ENCODE peak calls at places on chromosomes 5 and 9, in five cellular contexts. U is left cardiac atrium, D is fibroblast of lung, G is T-helper 1 cell, V is NCI-H1092. Q is an unnamed sample.
A peak's percentile ranks its signal among the peaks of the same experiment; 100 is the strongest.

GRCh38 chr5:135174315-135175096 is 140.5 kb upstream of the PITX1 start:
- DNase-seq in U (no peak), D (no peak), G (no peak), V (no peak), Q (no peak)

GRCh38 chr5:77318060-77318459 is 107.6 kb downstream of the PDE8B start:
- DNase-seq in U (no peak), D (no peak), G (no peak), V (no peak), Q (no peak)

GRCh38 chr5:146897061-146897460 is 18.5 kb upstream of the PPP2R2B start:
- DNase-seq in U (no peak), D (no peak), G (no peak), V (no peak), Q (no peak)

GRCh38 chr9:136567651-136568287 is 21.9 kb upstream of the NOTCH1 start:
- DNase-seq in U (peak; percentile 83), D (peak; percentile 85), G (no peak), V (no peak), Q (peak; percentile 55)

GRCh38 chr9:78812665-78813064 is 515.7 kb downstream of the PSAT1 start:
- DNase-seq in U (no peak), D (no peak), G (no peak), V (no peak), Q (no peak)

GRCh38 chr9:37056521-37056920 is 22.5 kb upstream of the PAX5 start:
- DNase-seq in U (no peak), D (no peak), G (no peak), V (no peak), Q (no peak)

GRCh38 chr9:135718616-135719015 is 16.6 kb downstream of the KCNT1 start:
- DNase-seq in U (no peak), D (peak; percentile 42), G (no peak), V (no peak), Q (no peak)

GRCh38 chr5:143314664-143315063 is 88.8 kb downstream of the NR3C1 start:
- DNase-seq in U (no peak), D (peak; percentile 96), G (no peak), V (no peak), Q (no peak)

Q was measured in thyroid gland.